ENCODE peak calls at places on chromosomes 11 and 22, in eight cellular contexts. Y is T-cell; X is activated CD4-positive, alpha-beta T cell treated with anti-CD3 and anti-CD28 coated beads for 24 hours; S is islet precursor cell; T is stimulated activated CD4-positive, alpha-beta T cell treated with anti-CD3 and anti-CD28 coated beads, TNF-alpha, amount 100 ng/mL, for 48 hours; V is AG08395; U is AG20443; P is NCI-H2107. F is an unnamed sample.

GRCh38 chr11:114915871-114916270 is 237.5 kb downstream of the NXPE2 start:
- DNase-seq in V (no peak), U (no peak), X (no peak), S (no peak), P (no peak), Y (no peak), T (no peak), F (no peak)

GRCh38 chr11:10856689-10857603 is 907 bp downstream of the ZBED5 start:
- DNase-seq in U (peak), V (peak), Y (no peak), S (peak), X (peak), T (no peak), P (no peak), F (no peak)

GRCh38 chr11:119115484-119116234 is 5.7 kb upstream of the HINFP start:
- DNase-seq in X (no peak), V (no peak), U (no peak), P (no peak), S (no peak), T (no peak), Y (no peak), F (no peak)

GRCh38 chr11:1410366-1411291 is 20.9 kb downstream of the BRSK2 start:
- DNase-seq in V (no peak), U (no peak), P (no peak), T (no peak), X (no peak), S (no peak), Y (no peak), F (no peak)

GRCh38 chr11:36657610-36658225 is 59.7 kb upstream of the RAG2 start:
- DNase-seq in V (no peak), Y (no peak), X (no peak), U (no peak), S (no peak), T (no peak), P (no peak), F (no peak)

GRCh38 chr22:47200273-47201051 is 438.0 kb downstream of the TBC1D22A start:
- DNase-seq in P (no peak), X (no peak), U (peak), T (no peak), Y (no peak), S (no peak), V (peak), F (no peak)

GRCh38 chr22:27377501-27377900 is 424.1 kb downstream of the MN1 start:
- DNase-seq in P (no peak), V (no peak), U (no peak), X (no peak), S (peak), T (no peak), Y (no peak), F (no peak)

GRCh38 chr11:98115873-98116272 is 904.9 kb upstream of the CNTN5 start:
- DNase-seq in P (no peak), T (no peak), V (no peak), Y (no peak), S (no peak), X (no peak), U (no peak), F (no peak)

GRCh38 chr11:64969209-64969608 is 2.7 kb downstream of the MAJIN start:
- DNase-seq in U (no peak), V (peak), X (no peak), P (no peak), S (no peak), T (no peak), Y (no peak), F (no peak)

GRCh38 chr11:8814209-8814922 is 96.6 kb upstream of the AKIP1 start:
- DNase-seq in P (no peak), T (no peak), S (peak), V (no peak), X (no peak), U (no peak), Y (no peak), F (no peak)

GRCh38 chr11:118631109-118631508 is 23.7 kb downstream of the PHLDB1 start:
- DNase-seq in Y (no peak), V (no peak), P (no peak), U (no peak), S (no peak), T (no peak), X (no peak), F (no peak)

GRCh38 chr11:123299721-123300120 is 104.7 kb upstream of the CLMP start:
- DNase-seq in U (no peak), Y (no peak), X (no peak), S (no peak), P (no peak), V (no peak), T (no peak), F (no peak)

GRCh38 chr22:46113110-46113909 is 37.0 kb upstream of the PPARA start:
- DNase-seq in U (no peak), Y (no peak), V (no peak), X (no peak), T (no peak), S (no peak), P (no peak), F (no peak)

GRCh38 chr11:48014917-48015316 is 34.6 kb downstream of the PTPRJ start:
- DNase-seq in Y (no peak), X (no peak), P (no peak), U (no peak), T (no peak), V (no peak), S (no peak), F (no peak)

GRCh38 chr11:63683133-63683991 is 2.1 kb downstream of the RTN3 start:
- DNase-seq in P (no peak), X (no peak), T (no peak), Y (no peak), S (no peak), V (peak), U (peak), F (no peak)

F was measured in stimulated activated effector memory CD8-positive, alpha-beta T cell treated with anti-CD3 and anti-CD28 coated beads, Interleukin-12 subunit alpha, Interleukin-12 subunit beta, amount 100 ng/mL, for 72 hours.